ENCODE peak calls at places on chromosomes 11 and 22, in eight cellular contexts. L is heart left ventricle; J is breast epithelium; Q is right cardiac atrium; M is GM23248; F is astrocyte; A is CD8-positive, alpha-beta memory T cell; W is adrenal gland. G is an unnamed sample.

GRCh38 chr22:40666151-40666848 is 13.0 kb upstream of the MCHR1 start:
- DNase-seq in J (no peak), M (peak; percentile 55), A (no peak), W (no peak), F (no peak), Q (peak; percentile 78), L (peak; percentile 65), G (no peak)

GRCh38 chr11:18144243-18144642 is 11.9 kb downstream of the MRGPRX3 start:
- DNase-seq in F (no peak), A (no peak), Q (no peak), W (no peak), M (peak; percentile 25), J (no peak), L (no peak), G (no peak)

GRCh38 chr11:66882540-66882939 is 25.7 kb downstream of the LRFN4 start:
- DNase-seq in W (peak; percentile 58), F (no peak), M (no peak), Q (no peak), L (no peak), J (no peak), A (no peak), G (no peak)

GRCh38 chr11:106047636-106048035 is 25.6 kb upstream of the MSANTD4 start:
- DNase-seq in Q (no peak), W (no peak), M (no peak), J (no peak), L (no peak), A (no peak), F (no peak), G (no peak)

GRCh38 chr11:29634248-29634647 is 382.6 kb downstream of the KCNA4 start:
- DNase-seq in F (no peak), Q (no peak), J (no peak), W (no peak), M (peak; percentile 19), L (no peak), A (no peak), G (no peak)

GRCh38 chr11:33585564-33585963 is 115.1 kb downstream of the C11orf91 start:
- DNase-seq in L (no peak), A (no peak), Q (no peak), F (no peak), W (no peak), J (no peak), M (no peak), G (no peak)

GRCh38 chr11:27242591-27242990 is 120.4 kb downstream of the CCDC34 start:
- DNase-seq in Q (no peak), L (no peak), W (no peak), A (no peak), M (peak; percentile 95), J (no peak), F (peak; percentile 100), G (no peak)

GRCh38 chr22:49883294-49883640 is 29.6 kb downstream of the ZBED4 start:
- DNase-seq in Q (no peak), F (peak; percentile 24), A (no peak), W (no peak), J (no peak), M (peak; percentile 43), L (no peak), G (no peak)

GRCh38 chr11:19242184-19242932 is 1.6 kb upstream of the E2F8 start:
- DNase-seq in A (no peak), L (no peak), Q (no peak), M (peak; percentile 58), J (no peak), W (no peak), F (no peak), G (no peak)

GRCh38 chr11:34331736-34332135 is 26.1 kb downstream of the ABTB2 start:
- DNase-seq in W (no peak), Q (no peak), A (no peak), M (peak; percentile 46), F (no peak), J (no peak), L (no peak), G (no peak)

GRCh38 chr11:10651579-10652361 is 41.8 kb downstream of the IRAG1 start:
- DNase-seq in W (no peak), J (no peak), F (no peak), M (no peak), L (no peak), Q (no peak), A (no peak), G (peak; percentile 88)

GRCh38 chr11:63017306-63017974 is 1.8 kb upstream of the SLC22A8 start:
- DNase-seq in L (no peak), M (no peak), F (no peak), A (no peak), J (no peak), Q (no peak), W (no peak), G (no peak)

GRCh38 chr11:31641477-31642062 is 132.0 kb downstream of the ELP4 start:
- DNase-seq in J (no peak), F (peak; percentile 32), Q (no peak), M (peak; percentile 54), W (peak; percentile 32), A (no peak), L (no peak), G (no peak)

GRCh38 chr11:1303196-1303821 is 6.1 kb downstream of the TOLLIP start:
- DNase-seq in J (peak; percentile 49), A (no peak), Q (no peak), M (peak; percentile 49), F (no peak), W (peak; percentile 26), L (no peak), G (no peak)

GRCh38 chr22:34380532-34380931 is 460.3 kb upstream of the LARGE1 start:
- DNase-seq in Q (no peak), F (no peak), A (no peak), L (no peak), W (no peak), J (no peak), M (no peak), G (no peak)

GRCh38 chr11:28464252-28464867 is 356.2 kb downstream of the METTL15 start:
- DNase-seq in A (no peak), J (no peak), W (no peak), F (peak; percentile 60), L (no peak), M (no peak), Q (no peak), G (no peak)

GRCh38 chr22:31075961-31076360 is 5.2 kb upstream of the SMTN start:
- DNase-seq in W (peak; percentile 67), L (peak; percentile 91), Q (peak; percentile 97), M (peak; percentile 93), F (no peak), A (no peak), J (no peak), G (peak; percentile 96)

GRCh38 chr11:117828641-117829368 is 4.3 kb upstream of the FXYD2 start:
- DNase-seq in F (peak; percentile 80), J (no peak), W (peak; percentile 41), Q (peak; percentile 81), L (peak; percentile 48), M (peak; percentile 45), A (peak; percentile 71), G (peak; percentile 79)

GRCh38 chr11:87454246-87454645 is 416.5 kb downstream of the TMEM135 start:
- DNase-seq in Q (no peak), A (no peak), W (no peak), M (peak; percentile 19), F (no peak), J (no peak), L (no peak), G (no peak)

GRCh38 chr11:46256540-46257001 is 20.9 kb upstream of the CREB3L1 start:
- DNase-seq in M (no peak), W (no peak), L (no peak), Q (no peak), A (no peak), F (no peak), J (no peak), G (no peak)

GRCh38 chr11:123219066-123219697 is 24.1 kb upstream of the CLMP start:
- DNase-seq in F (no peak), A (no peak), M (peak; percentile 76), Q (no peak), L (no peak), J (no peak), W (no peak), G (no peak)

GRCh38 chr11:11569936-11570491 is 51.8 kb downstream of the GALNT18 start:
- DNase-seq in F (no peak), L (peak; percentile 84), J (peak; percentile 24), M (peak; percentile 50), W (peak; percentile 36), A (no peak), Q (peak; percentile 90), G (peak; percentile 90)

GRCh38 chr11:16607675-16608644 is 130.5 kb upstream of the C11orf58 start:
- DNase-seq in L (peak; percentile 87), M (no peak), A (no peak), F (peak; percentile 60), J (no peak), Q (peak; percentile 95), W (peak; percentile 82), G (peak; percentile 64)

GRCh38 chr11:2304156-2305139 is 2.6 kb downstream of the TSPAN32 start:
- DNase-seq in F (no peak), L (peak; percentile 26), M (no peak), A (no peak), W (peak; percentile 32), Q (peak; percentile 60), J (no peak), G (no peak)
- H3K4me1 ChIP-seq in F (peaks cover 11% of the 10 kb centered on the region), L (peaks cover 32% of the 10 kb centered on the region), M (peaks cover 12% of the 10 kb centered on the region), A (peaks cover 57% of the 10 kb centered on the region), W (peaks cover 27% of the 10 kb centered on the region), Q (peaks cover 11% of the 10 kb centered on the region), J (no peaks in the 10 kb centered on the region), G (no peaks in the 10 kb centered on the region)

DNA sequence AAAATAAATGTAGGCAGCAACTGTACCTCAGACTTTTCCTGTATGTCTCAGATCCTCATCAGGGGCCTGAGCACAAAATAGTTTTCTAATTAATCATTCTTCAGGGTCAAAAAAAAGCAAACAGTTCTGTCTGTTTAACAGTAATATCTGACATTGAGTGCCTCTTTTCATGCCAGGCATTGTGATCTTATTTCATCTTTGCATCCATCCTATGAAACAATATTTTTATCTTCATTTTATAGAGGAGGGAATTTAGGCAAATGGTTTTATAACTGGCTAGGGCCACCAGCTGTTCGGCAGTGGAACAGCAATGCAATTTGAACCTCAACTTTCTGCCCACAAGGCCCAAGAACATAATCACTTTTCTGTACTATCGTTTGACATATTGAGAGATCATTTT is 145.6 kb downstream of the WNT7B start:
- DNase-seq in Q (no peak), W (no peak), L (no peak), J (no peak), M (peak; percentile 48), F (peak; percentile 44), A (no peak), G (no peak)
- H3K27ac ChIP-seq in Q (no peak overlapping the region), W (no peak overlapping the region), L (no peak overlapping the region), J (no peak overlapping the region), M (peak overlapping the region; percentile 37), F (peak overlapping the region; percentile 81), A (no peak overlapping the region), G (no peak overlapping the region)

DNA sequence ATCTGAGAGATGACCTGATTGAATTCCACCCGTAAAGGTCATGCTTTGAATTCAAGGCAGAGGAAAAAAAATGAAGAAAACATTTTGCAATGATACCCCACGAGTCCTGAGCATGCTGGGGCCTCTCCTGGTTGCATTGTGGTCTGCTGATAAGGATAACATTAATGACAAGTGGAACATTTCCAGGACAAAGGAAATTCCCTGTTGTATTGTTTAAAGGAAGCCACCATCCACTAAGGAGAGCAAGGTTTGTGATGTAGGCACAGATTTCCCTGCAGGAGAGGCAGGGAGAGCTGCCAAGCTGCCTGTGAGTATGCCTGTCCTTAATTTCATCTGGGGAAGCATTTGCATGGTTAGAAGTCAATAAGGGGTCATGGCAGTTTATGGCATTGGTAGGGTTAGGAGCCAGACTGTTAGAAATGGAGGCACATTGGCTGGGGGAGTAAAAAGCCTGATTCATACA is 21.9 kb downstream of the FLI1 start:
- DNase-seq in W (no peak), L (peak; percentile 52), F (peak; percentile 94), Q (peak; percentile 63), J (no peak), M (peak; percentile 68), A (no peak), G (no peak)
- H3K4me3 ChIP-seq in W (no peak overlapping the region), L (peak overlapping the region; percentile 14), F (peak overlapping the region; percentile 32), Q (no peak overlapping the region), J (no peak overlapping the region), M (peak overlapping the region; percentile 5), A (no peak overlapping the region), G (no peak overlapping the region)

GRCh38 chr11:65419460-65419772 is 3.2 kb upstream of the NEAT1 start:
- DNase-seq in A (no peak), F (no peak), L (no peak), J (no peak), M (no peak), W (peak; percentile 65), Q (peak; percentile 67), G (peak; percentile 79)
- H3K4me1 ChIP-seq in A (peaks cover 59% of the 10 kb centered on the region), F (peaks cover 62% of the 10 kb centered on the region), L (peaks cover 55% of the 10 kb centered on the region), J (peaks cover 26% of the 10 kb centered on the region), M (peaks cover 50% of the 10 kb centered on the region), W (peaks cover 58% of the 10 kb centered on the region), Q (peaks cover 14% of the 10 kb centered on the region), G (no peaks in the 10 kb centered on the region)

G was measured in aorta.